ENCODE peak calls at places on chromosomes 4 and X, in nine cellular contexts. A, E, T, K, X, C, U, B and D are unnamed samples.

GRCh38 chrX:153438522-153438921 is 7.3 kb downstream of the TREX2 start:
- DNase-seq in A (peak), E (no peak), T (peak), K (peak), X (no peak), C (no peak), U (no peak), B (no peak), D (no peak)

GRCh38 chr4:1199556-1200331 is 27.4 kb upstream of the SPON2 start:
- DNase-seq in A (peak), E (peak), T (peak), K (no peak), X (no peak), C (no peak), U (no peak), B (peak), D (no peak)

GRCh38 chr4:130738233-130738632 is 1642.3 kb downstream of the C4orf33 start:
- DNase-seq in A (no peak), E (no peak), T (no peak), K (no peak), X (no peak), C (no peak), U (no peak), B (no peak), D (no peak)

GRCh38 chrX:74420194-74421035 is 878 bp upstream of the SLC16A2 start:
- DNase-seq in A (peak), E (peak), T (peak), K (peak), X (peak), C (peak), U (peak), B (peak), D (no peak)

GRCh38 chr4:69800599-69800998 is 40.2 kb upstream of the SULT1B1 start:
- DNase-seq in A (no peak), E (no peak), T (no peak), K (peak), X (no peak), C (no peak), U (no peak), B (no peak), D (no peak)

GRCh38 chr4:176498857-176499256 is 179.1 kb downstream of the SPCS3 start:
- DNase-seq in A (no peak), E (no peak), T (no peak), K (peak), X (no peak), C (no peak), U (no peak), B (no peak), D (no peak)

GRCh38 chr4:38788327-38788726 is 5.5 kb upstream of the TLR10 start:
- DNase-seq in A (no peak), E (no peak), T (no peak), K (peak), X (no peak), C (no peak), U (no peak), B (no peak), D (no peak)

GRCh38 chrX:41029332-41029731 is 55.9 kb upstream of the USP9X start:
- DNase-seq in A (no peak), E (no peak), T (no peak), K (no peak), X (no peak), C (no peak), U (no peak), B (no peak), D (no peak)

GRCh38 chr4:175422331-175422730 is 389.7 kb downstream of the GPM6A start:
- DNase-seq in A (no peak), E (no peak), T (no peak), K (peak), X (no peak), C (no peak), U (no peak), B (no peak), D (no peak)

GRCh38 chr4:147778942-147779341 is 47.1 kb downstream of the ARHGAP10 start:
- DNase-seq in A (no peak), E (no peak), T (no peak), K (no peak), X (no peak), C (no peak), U (no peak), B (no peak), D (no peak)

GRCh38 chr4:106032851-106033286 is 137.6 kb downstream of the NPNT start:
- DNase-seq in A (no peak), E (no peak), T (no peak), K (peak), X (no peak), C (no peak), U (no peak), B (no peak), D (no peak)

GRCh38 chr4:106690487-106690886 is 321.9 kb upstream of the GIMD1 start:
- DNase-seq in A (peak), E (no peak), T (no peak), K (peak), X (peak), C (no peak), U (no peak), B (no peak), D (peak)

GRCh38 chrX:154353172-154353843 is 21.1 kb downstream of the FLNA start:
- DNase-seq in A (no peak), E (peak), T (no peak), K (no peak), X (no peak), C (no peak), U (no peak), B (no peak), D (no peak)

GRCh38 chr4:146520894-146521542 is 722 bp downstream of the SLC10A7 start:
- DNase-seq in A (peak), E (no peak), T (peak), K (peak), X (peak), C (no peak), U (no peak), B (peak), D (peak)

GRCh38 chr4:180828455-180829018 is 1414.7 kb upstream of the TENM3 start:
- DNase-seq in A (peak), E (no peak), T (peak), K (peak), X (peak), C (no peak), U (no peak), B (no peak), D (peak)

GRCh38 chr4:13543648-13544555 is at the start of gene NKX3-2:
- DNase-seq in A (peak), E (peak), T (peak), K (peak), X (no peak), C (no peak), U (no peak), B (no peak), D (no peak)

GRCh38 chr4:122625156-122625555 is 4.3 kb upstream of the IL21 start:
- DNase-seq in A (no peak), E (no peak), T (no peak), K (peak), X (no peak), C (no peak), U (no peak), B (no peak), D (no peak)

GRCh38 chr4:166527500-166527899 is 654.5 kb downstream of the TLL1 start:
- DNase-seq in A (no peak), E (no peak), T (no peak), K (no peak), X (no peak), C (no peak), U (no peak), B (no peak), D (peak)

GRCh38 chr4:66023061-66023460 is 352.8 kb upstream of the EPHA5 start:
- DNase-seq in A (no peak), E (no peak), T (no peak), K (no peak), X (no peak), C (no peak), U (no peak), B (no peak), D (no peak)

GRCh38 chr4:76430519-76431388 is 4.3 kb upstream of the SHROOM3 start:
- DNase-seq in A (peak), E (no peak), T (peak), K (peak), X (peak), C (no peak), U (no peak), B (peak), D (peak)

GRCh38 chr4:152894673-152895072 is 41.5 kb upstream of the FHDC1 start:
- DNase-seq in A (no peak), E (no peak), T (no peak), K (peak), X (no peak), C (no peak), U (no peak), B (no peak), D (no peak)

GRCh38 chrX:77453190-77453589 is 6.0 kb downstream of the FGF16 start:
- DNase-seq in A (no peak), E (no peak), T (no peak), K (no peak), X (no peak), C (no peak), U (no peak), B (no peak), D (no peak)
- H3K4me3 ChIP-seq in A (no peak), E (no peak), T (no peak), K (no peak), X (no peak), C (no peak), U (no peak), B (no peak), D (no peak)

DNA sequence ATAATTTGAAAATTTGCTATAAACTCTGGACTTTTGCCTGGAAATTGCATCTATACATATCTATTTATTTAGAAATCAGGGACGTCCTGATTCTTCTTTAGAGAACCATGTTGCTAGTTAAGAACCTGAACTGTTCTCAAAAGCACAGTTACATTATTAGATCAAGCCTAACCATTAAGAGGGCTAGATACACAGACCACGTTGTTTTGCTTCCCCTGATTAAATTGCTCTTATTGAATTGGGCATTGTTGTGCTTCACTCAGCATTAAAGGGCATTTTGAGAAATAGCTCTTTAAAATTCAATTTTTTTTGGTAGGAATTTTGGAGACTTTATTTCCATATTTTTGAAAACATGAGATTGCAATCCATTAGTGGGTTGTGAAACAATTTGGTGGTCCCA is 44.4 kb downstream of the FIP1L1 start:
- DNase-seq in A (no peak), E (no peak), T (no peak), K (no peak), X (no peak), C (no peak), U (no peak), B (no peak), D (no peak)
- H3K4me3 ChIP-seq in A (no peak), E (no peak), T (no peak), K (no peak), X (no peak), C (no peak), U (no peak), B (no peak), D (no peak)

GRCh38 chrX:69163936-69164741 is 1.1 kb downstream of the PJA1 start:
- DNase-seq in A (no peak), E (no peak), T (peak), K (peak), X (no peak), C (no peak), U (peak), B (peak), D (no peak)
- H3K4me3 ChIP-seq in A (peak), E (peak), T (peak), K (peak), X (peak), C (no peak), U (peak), B (peak), D (no peak)

GRCh38 chr4:41218703-41219102 is 4.4 kb upstream of the APBB2 start:
- DNase-seq in A (no peak), E (no peak), T (no peak), K (no peak), X (no peak), C (no peak), U (no peak), B (no peak), D (no peak)

GRCh38 chr4:41216294-41217019 is 2.1 kb upstream of the APBB2 start:
- DNase-seq in A (peak), E (peak), T (peak), K (peak), X (peak), C (peak), U (peak), B (peak), D (peak)

GRCh38 chr4:41217373-41217772 is 3.0 kb upstream of the APBB2 start:
- DNase-seq in A (no peak), E (no peak), T (no peak), K (no peak), X (no peak), C (no peak), U (no peak), B (no peak), D (no peak)

GRCh38 chr4:41215969-41216293 is 1.6 kb upstream of the APBB2 start:
- DNase-seq in A (no peak), E (no peak), T (no peak), K (no peak), X (no peak), C (no peak), U (no peak), B (no peak), D (no peak)

DNA sequence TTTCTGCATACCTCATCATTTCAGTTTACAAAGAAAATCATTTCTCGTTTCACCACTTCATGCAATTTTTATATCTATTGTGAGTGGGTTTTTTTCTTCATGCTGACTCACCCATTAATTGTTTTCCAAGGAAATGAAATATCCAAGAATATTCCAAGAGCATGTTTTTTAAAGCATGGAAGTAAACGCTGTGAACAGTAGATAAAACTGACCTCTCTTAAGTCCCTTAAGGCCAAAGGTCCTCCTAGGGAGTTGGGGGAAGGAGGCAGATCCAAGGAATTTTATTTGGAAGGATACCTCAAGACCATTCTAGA is 2.6 kb upstream of the APBB2 start:
- DNase-seq in A (no peak), E (no peak), T (no peak), K (no peak), X (no peak), C (no peak), U (no peak), B (no peak), D (no peak)
- H3K4me3 ChIP-seq in A (peak), E (peak), T (peak), K (peak), X (peak), C (no peak), U (peak), B (peak), D (no peak)